ENCODE peak calls at places on chromosomes 11 and 22, in seven cellular contexts. Q is GDM1; H is stimulated activated CD4-positive, alpha-beta T cell treated with anti-CD3 and anti-CD28 coated beads, Interleukin-2, amount 100 ng/mL, for 48 hours; O is naive thymus-derived CD8-positive, alpha-beta T cell; P is neural crest cell; S is fibroblast of lung; L is Peyer's patch. I is an unnamed sample.

GRCh38 chr22:30245985-30246901 is at the start of gene LIF:
- DNase-seq in Q (no peak), H (peak; percentile 48), O (peak; percentile 57), P (no peak), S (peak; percentile 67), L (no peak), I (no peak)

GRCh38 chr11:92861641-92862040 is 107.8 kb upstream of the MTNR1B start:
- DNase-seq in Q (no peak), H (no peak), O (no peak), P (no peak), S (peak; percentile 57), L (no peak), I (no peak)

GRCh38 chr11:129530154-129530895 is 154.7 kb downstream of the BARX2 start:
- DNase-seq in Q (no peak), H (no peak), O (no peak), P (peak; percentile 1), S (no peak), L (no peak), I (no peak)

GRCh38 chr11:114280696-114281095 is 15.5 kb upstream of the NNMT start:
- DNase-seq in Q (no peak), H (no peak), O (peak; percentile 13), P (peak; percentile 66), S (peak; percentile 81), L (no peak), I (no peak)

GRCh38 chr11:206516-207212 is 535 bp downstream of the BET1L start:
- DNase-seq in Q (no peak), H (no peak), O (peak; percentile 33), P (no peak), S (no peak), L (peak; percentile 66), I (no peak)

GRCh38 chr11:61947486-61948210 is 2.5 kb upstream of the BEST1 start:
- DNase-seq in Q (peak; percentile 54), H (peak; percentile 56), O (peak; percentile 66), P (peak; percentile 81), S (peak; percentile 95), L (peak; percentile 80), I (peak; percentile 27)

GRCh38 chr11:94700631-94701030 is 67.5 kb upstream of the AMOTL1 start:
- DNase-seq in Q (no peak), H (no peak), O (no peak), P (no peak), S (no peak), L (no peak), I (no peak)

GRCh38 chr11:63508009-63508408 is 2.1 kb downstream of the LGALS12 start:
- DNase-seq in Q (peak; percentile 45), H (no peak), O (no peak), P (no peak), S (no peak), L (no peak), I (no peak)

GRCh38 chr11:128324051-128324481 is 263.3 kb downstream of the ETS1 start:
- DNase-seq in Q (no peak), H (no peak), O (no peak), P (no peak), S (no peak), L (no peak), I (no peak)

GRCh38 chr11:75423721-75424120 is 9.3 kb downstream of the KLHL35 start:
- DNase-seq in Q (no peak), H (no peak), O (no peak), P (no peak), S (no peak), L (no peak), I (no peak)

GRCh38 chr11:23688835-23689234 is 808.0 kb upstream of the LUZP2 start:
- DNase-seq in Q (no peak), H (no peak), O (no peak), P (no peak), S (peak; percentile 26), L (no peak), I (no peak)